ENCODE peak calls at places on chromosomes 16 and 17, in six cellular contexts. U, C, D, J, Y and A are unnamed samples.

GRCh38 chr17:50346313-50347086 is 574 bp downstream of the XYLT2 start:
- DNase-seq in U (peak; percentile 75), C (peak; percentile 64), D (peak; percentile 65), J (no peak), Y (peak; percentile 25), A (no peak)

GRCh38 chr17:77924757-77925336 is 33.7 kb upstream of the TNRC6C start:
- DNase-seq in U (no peak), C (no peak), D (no peak), J (no peak), Y (no peak), A (peak; percentile 43)

GRCh38 chr16:57906385-57907316 is 64.3 kb downstream of the CNGB1 start:
- DNase-seq in U (no peak), C (no peak), D (no peak), J (no peak), Y (no peak), A (no peak)

GRCh38 chr17:17028059-17028877 is 14.0 kb upstream of the MPRIP start:
- DNase-seq in U (no peak), C (peak; percentile 95), D (no peak), J (peak; percentile 20), Y (peak; percentile 70), A (no peak)

GRCh38 chr16:72879846-72880245 is 168.1 kb downstream of the ZFHX3 start:
- DNase-seq in U (no peak), C (no peak), D (no peak), J (no peak), Y (no peak), A (no peak)

GRCh38 chr17:29138184-29138955 is 41.8 kb downstream of the MYO18A start:
- DNase-seq in U (peak; percentile 54), C (no peak), D (no peak), J (peak; percentile 60), Y (peak; percentile 59), A (no peak)

GRCh38 chr17:48462946-48463345 is 32.9 kb upstream of the SKAP1 start:
- DNase-seq in U (no peak), C (no peak), D (no peak), J (no peak), Y (no peak), A (no peak)

GRCh38 chr17:4607773-4608187 is 23.5 kb downstream of the SMTNL2 start:
- DNase-seq in U (peak; percentile 19), C (peak; percentile 67), D (peak; percentile 49), J (peak; percentile 13), Y (no peak), A (peak; percentile 54)

GRCh38 chr17:18904482-18904881 is 46.6 kb downstream of the PRPSAP2 start:
- DNase-seq in U (no peak), C (no peak), D (no peak), J (no peak), Y (no peak), A (no peak)

GRCh38 chr16:56679813-56680212 is 2.5 kb upstream of the MT1X start:
- DNase-seq in U (no peak), C (no peak), D (peak; percentile 40), J (no peak), Y (no peak), A (no peak)

GRCh38 chr16:82020051-82020450 is 8.8 kb upstream of the SDR42E1 start:
- DNase-seq in U (no peak), C (no peak), D (no peak), J (no peak), Y (no peak), A (no peak)